ENCODE peak calls at places on chromosomes 11 and 22, in eight cellular contexts. M is transverse colon; F is EL; O is HTR-8/SVneo; L is stimulated activated CD4-positive, alpha-beta T cell treated with anti-CD3 and anti-CD28 coated beads, Interleukin-1b, Interleukin-23, amount 100 ng/mL, for 1 hour; Q is NCI-H1436; K is T follicular helper cell; W is RKO. A is an unnamed sample.

GRCh38 chr11:60970369-60970774 is 1.1 kb upstream of the CD6 start:
- DNase-seq in M (peak), F (peak), O (no peak), L (peak), Q (peak), K (peak), W (peak), A (no peak)

GRCh38 chr11:98099371-98099770 is 921.4 kb upstream of the CNTN5 start:
- DNase-seq in M (no peak), F (no peak), O (no peak), L (no peak), Q (no peak), K (no peak), W (no peak), A (no peak)

GRCh38 chr11:64747961-64748715 is 4.2 kb upstream of the RASGRP2 start:
- DNase-seq in M (no peak), F (peak), O (no peak), L (no peak), Q (no peak), K (no peak), W (no peak), A (no peak)

GRCh38 chr11:63738720-63739360 is 29.7 kb downstream of the ZFTA start:
- DNase-seq in M (peak), F (peak), O (peak), L (peak), Q (peak), K (peak), W (peak), A (peak)

GRCh38 chr22:49394116-49394785 is 433.4 kb downstream of the BRD1 start:
- DNase-seq in M (no peak), F (no peak), O (no peak), L (no peak), Q (no peak), K (no peak), W (no peak), A (no peak)

GRCh38 chr11:61611309-61611708 is 30.4 kb upstream of the SYT7 start:
- DNase-seq in M (no peak), F (no peak), O (no peak), L (no peak), Q (peak), K (no peak), W (no peak), A (no peak)

GRCh38 chr11:123525511-123525918 is 95.4 kb downstream of the GRAMD1B start:
- DNase-seq in M (no peak), F (no peak), O (no peak), L (no peak), Q (no peak), K (no peak), W (no peak), A (no peak)

GRCh38 chr11:1568451-1568911 is 3.6 kb downstream of the DUSP8 start:
- DNase-seq in M (no peak), F (no peak), O (no peak), L (no peak), Q (peak), K (no peak), W (no peak), A (no peak)

GRCh38 chr11:95835768-95836488 is 45.6 kb downstream of the CEP57 start:
- DNase-seq in M (peak), F (peak), O (peak), L (peak), Q (peak), K (peak), W (peak), A (peak)

GRCh38 chr11:68138256-68138655 is 17.1 kb upstream of the CHKA start:
- DNase-seq in M (no peak), F (no peak), O (no peak), L (no peak), Q (no peak), K (no peak), W (no peak), A (peak)

GRCh38 chr11:18080451-18080850 is 25.4 kb downstream of the SAAL1 start:
- DNase-seq in M (no peak), F (no peak), O (no peak), L (no peak), Q (no peak), K (no peak), W (no peak), A (no peak)

GRCh38 chr11:31089117-31089516 is 280.4 kb downstream of the DCDC1 start:
- DNase-seq in M (no peak), F (no peak), O (no peak), L (no peak), Q (no peak), K (no peak), W (no peak), A (no peak)

GRCh38 chr11:94423467-94423866 is 22.2 kb upstream of the GPR83 start:
- DNase-seq in M (no peak), F (no peak), O (no peak), L (no peak), Q (no peak), K (no peak), W (no peak), A (no peak)

GRCh38 chr11:12813371-12814225 is 139.4 kb downstream of the TEAD1 start:
- DNase-seq in M (peak), F (peak), O (no peak), L (no peak), Q (no peak), K (no peak), W (no peak), A (no peak)

GRCh38 chr11:125062931-125063428 is at the start of gene SLC37A2:
- DNase-seq in M (peak), F (peak), O (peak), L (no peak), Q (no peak), K (no peak), W (peak), A (no peak)

GRCh38 chr11:57249384-57250319 is 12.6 kb upstream of the APLNR start:
- DNase-seq in M (peak), F (peak), O (peak), L (no peak), Q (peak), K (no peak), W (peak), A (peak)

GRCh38 chr11:70521475-70522260 is 123.3 kb downstream of the CTTN start:
- DNase-seq in M (no peak), F (no peak), O (no peak), L (no peak), Q (no peak), K (no peak), W (no peak), A (no peak)

GRCh38 chr11:113202431-113202830 is 112.0 kb upstream of the TTC12 start:
- DNase-seq in M (no peak), F (peak), O (no peak), L (no peak), Q (no peak), K (no peak), W (no peak), A (no peak)

GRCh38 chr22:43201486-43202219 is 14.7 kb upstream of the TTLL12 start:
- DNase-seq in M (no peak), F (no peak), O (no peak), L (no peak), Q (no peak), K (no peak), W (no peak), A (no peak)

GRCh38 chr22:17063372-17064106 is 21.3 kb upstream of the IL17RA start:
- DNase-seq in M (no peak), F (no peak), O (no peak), L (no peak), Q (no peak), K (no peak), W (no peak), A (no peak)

GRCh38 chr11:119332111-119332765 is 2.1 kb upstream of the RNF26 start:
- DNase-seq in M (no peak), F (no peak), O (no peak), L (no peak), Q (no peak), K (no peak), W (no peak), A (no peak)

GRCh38 chr11:77156396-77157195 is 28.6 kb downstream of the MYO7A start:
- DNase-seq in M (no peak), F (no peak), O (no peak), L (no peak), Q (no peak), K (no peak), W (no peak), A (no peak)

GRCh38 chr11:131690776-131691557 is 320.6 kb downstream of the NTM start:
- DNase-seq in M (no peak), F (no peak), O (no peak), L (no peak), Q (no peak), K (no peak), W (no peak), A (peak)

GRCh38 chr11:61971177-61972111 is 4.0 kb upstream of the FTH1 start:
- DNase-seq in M (peak), F (peak), O (peak), L (no peak), Q (peak), K (no peak), W (peak), A (peak)

GRCh38 chr11:94583885-94584500 is 16.8 kb downstream of the PIWIL4 start:
- DNase-seq in M (no peak), F (peak), O (no peak), L (no peak), Q (no peak), K (no peak), W (no peak), A (no peak)